ENCODE peak calls at places on chromosomes 1 and 21, in five cellular contexts. V is thyroid gland, J is fibroblast of lung, G is mammary epithelial cell, Q is ascending aorta. R is an unnamed sample. For H3K4me1 and H3K9me3, the result is how much of the 10 kb centered on the place peaks cover.

GRCh38 chr21:44407493-44407892 is 47.8 kb upstream of the LRRC3 start:
- DNase-seq in V (no peak), Q (no peak), G (no peak), J (no peak), R (no peak)

GRCh38 chr21:18253809-18254208 is 9.2 kb downstream of the CHODL start:
- DNase-seq in V (no peak), G (no peak), J (no peak), Q (no peak), R (no peak)

GRCh38 chr1:41754540-41754939 is 164.2 kb downstream of the HIVEP3 start:
- DNase-seq in V (no peak), Q (no peak), G (no peak), J (no peak), R (no peak)

GRCh38 chr1:36925251-36925650 is 109.1 kb downstream of the GRIK3 start:
- DNase-seq in J (no peak), G (no peak), Q (no peak), V (no peak), R (peak)

GRCh38 chr21:36330904-36331303 is 10.9 kb downstream of the MORC3 start:
- DNase-seq in G (peak), J (peak), Q (no peak), V (peak), R (peak)

GRCh38 chr1:204409878-204410763 is 1.5 kb downstream of the PPP1R15B start:
- DNase-seq in V (no peak), J (no peak), Q (no peak), G (no peak), R (no peak)

GRCh38 chr1:219085988-219086387 is 87.7 kb upstream of the LYPLAL1 start:
- DNase-seq in G (peak), Q (no peak), J (peak), V (no peak), R (no peak)

GRCh38 chr1:231050395-231050794 is 10.3 kb upstream of the FAM89A start:
- DNase-seq in G (no peak), Q (no peak), V (no peak), J (no peak), R (no peak)

GRCh38 chr1:181392613-181393170 is 90.6 kb upstream of the CACNA1E start:
- DNase-seq in V (no peak), J (no peak), Q (no peak), G (peak), R (no peak)

DNA sequence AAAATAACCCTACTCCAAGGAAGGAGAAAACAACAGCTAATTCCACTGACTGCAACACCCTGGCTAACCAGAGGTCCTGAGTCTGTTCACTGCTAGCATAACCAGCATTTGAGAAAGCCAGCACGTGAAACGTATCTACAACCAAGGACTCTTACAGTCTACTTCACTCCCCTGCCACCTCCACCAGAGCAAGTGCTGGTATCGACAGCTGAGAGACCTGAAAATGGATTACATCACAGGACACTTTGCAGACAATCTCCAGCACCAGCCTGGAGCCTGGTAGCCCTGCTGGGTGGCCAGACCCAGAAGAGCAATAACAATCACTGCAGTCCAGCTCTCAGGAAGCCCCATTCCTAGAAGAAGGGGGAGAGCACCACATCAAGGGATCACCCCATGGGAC is 179.8 kb downstream of the COL24A1 start:
- DNase-seq in Q (no peak), G (no peak), V (no peak), J (no peak), R (no peak)
- H3K4me1 ChIP-seq in Q (under half), G (under half), V (under half), J (under half), R (under half)

DNA sequence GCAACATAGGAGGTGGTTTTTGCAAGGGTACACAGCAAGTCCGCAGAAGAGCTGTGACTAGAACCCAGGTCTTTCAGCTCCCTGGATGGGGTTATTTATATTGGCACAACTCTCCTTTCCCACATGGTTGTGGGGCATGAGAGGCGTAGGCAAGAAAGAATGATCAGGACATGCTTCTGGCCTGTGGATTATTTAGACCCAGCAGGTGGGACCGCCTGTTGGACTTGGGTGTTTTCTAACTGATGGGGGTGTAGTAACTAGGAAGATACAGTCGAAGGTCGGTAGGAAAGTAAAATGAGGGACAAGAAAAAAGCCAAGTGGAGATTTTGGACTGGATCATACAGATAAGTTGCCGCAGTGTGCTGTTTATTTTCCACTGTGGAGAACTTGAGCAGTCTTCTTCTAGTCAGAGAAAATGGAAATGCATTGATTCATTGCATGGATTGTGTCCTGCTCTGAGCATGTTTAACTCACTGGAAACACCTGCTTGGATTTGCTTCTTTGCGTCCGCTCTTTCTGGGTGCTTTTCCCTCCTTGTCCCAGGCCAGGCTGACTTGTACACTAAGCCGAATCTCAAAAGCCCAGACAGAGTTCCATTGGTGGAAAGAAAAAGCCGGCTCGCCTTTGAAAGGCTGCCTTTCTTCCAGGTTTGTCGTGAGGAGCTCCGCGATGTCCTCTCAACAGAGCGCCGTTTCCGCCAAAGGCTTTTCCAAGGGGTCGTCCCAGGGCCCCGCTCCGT is 602 bp downstream of the CRCT1 start:
- DNase-seq in Q (no peak), J (no peak), G (no peak), V (no peak), R (no peak)
- H3K9me3 ChIP-seq in Q (under half), J (under half), G (under half), V (under half), R (under half)

GRCh38 chr1:27528701-27529637 is 39.0 kb upstream of the WASF2 start:
- DNase-seq in V (peak), Q (no peak), G (peak), J (peak), R (no peak)

GRCh38 chr1:27527223-27527856 is 37.4 kb upstream of the WASF2 start:
- DNase-seq in V (peak), Q (no peak), J (peak), G (no peak), R (no peak)

GRCh38 chr1:27526569-27527222 is 36.7 kb upstream of the WASF2 start:
- DNase-seq in Q (no peak), V (no peak), J (no peak), G (peak), R (no peak)

GRCh38 chr1:27529638-27530018 is 39.7 kb upstream of the WASF2 start:
- DNase-seq in Q (no peak), V (peak), J (no peak), G (no peak), R (no peak)

GRCh38 chr1:27527857-27528700 is 38.1 kb upstream of the WASF2 start:
- DNase-seq in Q (no peak), V (peak), G (peak), J (no peak), R (no peak)
- TF ChIP-seq CTCF in Q (no peak), V (no peak), G (no peak), J (no peak), R (no peak)

DNA sequence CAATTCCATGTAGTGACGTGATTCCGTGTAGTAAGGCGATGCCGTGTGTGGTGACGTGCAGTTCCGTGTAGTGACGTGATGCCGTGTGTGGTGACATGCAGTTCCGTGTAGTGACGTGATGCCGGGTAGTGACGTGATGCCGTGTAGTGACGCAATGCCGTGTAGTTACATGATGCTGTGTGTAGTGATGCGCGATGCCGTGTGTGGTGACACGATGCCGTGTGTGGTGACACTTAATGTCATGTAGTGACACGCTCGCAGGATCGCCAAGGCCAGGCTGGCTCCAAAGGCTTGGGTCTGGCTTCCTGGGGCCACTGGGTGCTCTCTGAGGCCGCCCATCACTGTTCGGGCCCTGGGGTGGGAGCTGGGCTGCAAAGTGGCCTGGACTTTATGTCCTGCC is 14.2 kb downstream of the COL18A1 start:
- DNase-seq in Q (no peak), V (no peak), G (no peak), J (no peak), R (no peak)
- H3K4me1 ChIP-seq in Q (under half), V (under half), G (under half), J (under half), R (under half)

GRCh38 chr1:2951856-2952255 is 69.4 kb upstream of the ACTRT2 start:
- DNase-seq in V (no peak), G (no peak), J (no peak), Q (no peak), R (no peak)
- H3K9me3 ChIP-seq in V (under half), G (under half), J (under half), Q (under half), R (under half)

GRCh38 chr1:34164510-34165381 is at the start of gene CSMD2:
- DNase-seq in V (peak), G (peak), Q (no peak), J (peak), R (no peak)
- TF ChIP-seq CTCF in V (no peak), G (no peak), Q (no peak), J (no peak), R (no peak)

GRCh38 chr1:194045416-194045815 is 859.0 kb upstream of the B3GALT2 start:
- DNase-seq in J (peak), V (no peak), G (no peak), Q (no peak), R (no peak)
- H3K4me1 ChIP-seq in J (under half), V (under half), G (under half), Q (under half), R (under half)

DNA sequence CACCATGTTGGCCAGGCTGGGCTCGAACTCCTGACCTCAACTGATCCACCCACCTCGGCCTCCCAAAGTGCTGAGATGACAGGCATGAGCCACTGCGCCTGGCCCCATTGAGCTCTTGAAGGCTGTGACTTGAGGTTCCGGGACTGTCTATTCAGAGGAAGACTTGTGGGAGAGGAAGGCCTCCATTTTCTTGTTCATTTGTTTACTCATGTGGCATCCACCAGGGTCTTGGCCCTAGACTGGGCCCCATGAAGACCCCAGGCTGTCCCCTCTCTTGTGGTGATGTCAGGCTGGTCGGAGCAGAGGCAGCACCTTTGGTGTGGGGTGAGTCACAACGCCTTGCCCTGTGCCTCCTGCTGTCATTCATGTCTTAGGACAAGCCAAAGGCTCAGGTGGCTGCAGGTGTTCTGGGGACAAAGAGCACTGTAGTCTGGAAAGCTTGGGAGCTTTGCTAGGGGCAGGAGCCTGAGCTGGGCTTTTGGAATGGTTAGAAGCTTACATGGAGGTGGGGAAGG is 224.6 kb upstream of the C1orf174 start:
- DNase-seq in Q (no peak), J (no peak), V (no peak), G (no peak), R (no peak)
- H3K9me3 ChIP-seq in Q (under half), J (under half), V (under half), G (under half), R (under half)

R was measured in BE2C.